ENCODE peak calls at places on chromosomes 12 and 14, in nine cellular contexts. G is heart left ventricle; K is left cardiac atrium; V is NCI-H2081; B is upper lobe of left lung; Z is EL; S is psoas muscle; H is activated naive CD4-positive, alpha-beta T cell treated with anti-CD3 and anti-CD28 coated beads, Interleukin-2, amount 10 ng/mL, durations not matched to agents 7 days and 5 days; F is T47D. J is an unnamed sample.

GRCh38 chr14:43019826-43020225 is 1413.2 kb downstream of the LRFN5 start:
- DNase-seq in G (no peak), K (no peak), V (no peak), B (no peak), Z (no peak), S (no peak), H (no peak), F (no peak), J (no peak)

GRCh38 chr12:104305349-104305748 is 1.8 kb downstream of the EID3 start:
- DNase-seq in G (no peak), K (no peak), V (no peak), B (no peak), Z (no peak), S (no peak), H (no peak), F (no peak), J (no peak)

GRCh38 chr14:57657487-57657886 is 163.8 kb upstream of the CCDC198 start:
- DNase-seq in G (no peak), K (no peak), V (no peak), B (no peak), Z (no peak), S (no peak), H (no peak), F (no peak), J (no peak)

GRCh38 chr12:57096099-57096572 is 7.2 kb downstream of the NAB2 start:
- DNase-seq in G (no peak), K (no peak), V (no peak), B (no peak), Z (peak), S (no peak), H (no peak), F (peak), J (no peak)

GRCh38 chr12:7259060-7259459 is 44.8 kb upstream of the ACSM4 start:
- DNase-seq in G (no peak), K (no peak), V (no peak), B (no peak), Z (no peak), S (no peak), H (no peak), F (no peak), J (no peak)

GRCh38 chr12:6827437-6827894 is 741 bp upstream of the P3H3 start:
- DNase-seq in G (peak), K (peak), V (peak), B (no peak), Z (peak), S (peak), H (peak), F (peak), J (peak)

GRCh38 chr12:20426191-20426590 is 57.9 kb downstream of the PDE3A start:
- DNase-seq in G (no peak), K (peak), V (no peak), B (no peak), Z (no peak), S (peak), H (no peak), F (no peak), J (no peak)

GRCh38 chr12:92949466-92949865 is 20.4 kb upstream of the EEA1 start:
- DNase-seq in G (no peak), K (no peak), V (no peak), B (no peak), Z (no peak), S (no peak), H (no peak), F (no peak), J (no peak)

GRCh38 chr12:133236144-133236543 is 467 bp upstream of the ANHX start:
- DNase-seq in G (no peak), K (no peak), V (no peak), B (peak), Z (no peak), S (no peak), H (no peak), F (no peak), J (no peak)